ENCODE peak calls at places on chromosomes 11 and 22, in ten cellular contexts. One of them, this sample, is unnamed.

GRCh38 chr11:61885166-61885778 is 6.1 kb downstream of the FADS3 start:
- DNase-seq in PC-9: no peak
- DNase-seq in natural killer cell: no peak
- DNase-seq in mammary epithelial cell: no peak
- DNase-seq in Peyer's patch: no peak
- DNase-seq in AG04450: no peak
- DNase-seq in hepatocyte: no peak
- DNase-seq in esophagus squamous epithelium: no peak
- DNase-seq in heart left ventricle: no peak
- DNase-seq in lung: no peak
- DNase-seq in this sample: no peak

GRCh38 chr11:116533186-116533825 is 239.5 kb downstream of the BUD13 start:
- DNase-seq in esophagus squamous epithelium: no peak
- DNase-seq in natural killer cell: no peak
- DNase-seq in PC-9: no peak
- DNase-seq in mammary epithelial cell: no peak
- DNase-seq in lung: no peak
- DNase-seq in heart left ventricle: no peak
- DNase-seq in hepatocyte: no peak
- DNase-seq in Peyer's patch: no peak
- DNase-seq in AG04450: no peak
- DNase-seq in this sample: no peak

GRCh38 chr11:76560219-76560618 is 110.3 kb downstream of the LRRC32 start:
- DNase-seq in mammary epithelial cell: peak
- DNase-seq in natural killer cell: no peak
- DNase-seq in heart left ventricle: no peak
- DNase-seq in Peyer's patch: no peak
- DNase-seq in PC-9: no peak
- DNase-seq in hepatocyte: no peak
- DNase-seq in lung: no peak
- DNase-seq in esophagus squamous epithelium: no peak
- DNase-seq in AG04450: no peak
- DNase-seq in this sample: no peak

GRCh38 chr11:86800956-86801264 is 568 bp downstream of the PRSS23 start:
- DNase-seq in Peyer's patch: no peak
- DNase-seq in PC-9: no peak
- DNase-seq in esophagus squamous epithelium: no peak
- DNase-seq in AG04450: no peak
- DNase-seq in natural killer cell: no peak
- DNase-seq in lung: no peak
- DNase-seq in mammary epithelial cell: no peak
- DNase-seq in hepatocyte: no peak
- DNase-seq in heart left ventricle: no peak
- DNase-seq in this sample: no peak

GRCh38 chr11:20042717-20043392 is 117.4 kb downstream of the DBX1 start:
- DNase-seq in esophagus squamous epithelium: no peak
- DNase-seq in mammary epithelial cell: no peak
- DNase-seq in natural killer cell: no peak
- DNase-seq in Peyer's patch: no peak
- DNase-seq in PC-9: no peak
- DNase-seq in AG04450: no peak
- DNase-seq in heart left ventricle: no peak
- DNase-seq in hepatocyte: no peak
- DNase-seq in lung: no peak
- DNase-seq in this sample: no peak

GRCh38 chr11:116614306-116615210 is 158.2 kb downstream of the BUD13 start:
- DNase-seq in heart left ventricle: no peak
- DNase-seq in mammary epithelial cell: no peak
- DNase-seq in AG04450: no peak
- DNase-seq in PC-9: no peak
- DNase-seq in lung: no peak
- DNase-seq in natural killer cell: no peak
- DNase-seq in hepatocyte: no peak
- DNase-seq in Peyer's patch: no peak
- DNase-seq in esophagus squamous epithelium: no peak
- DNase-seq in this sample: no peak

GRCh38 chr22:50257451-50258360 is 3.8 kb downstream of the MAPK12 start:
- DNase-seq in Peyer's patch: no peak
- DNase-seq in natural killer cell: no peak
- DNase-seq in mammary epithelial cell: no peak
- DNase-seq in PC-9: no peak
- DNase-seq in lung: no peak
- DNase-seq in esophagus squamous epithelium: no peak
- DNase-seq in heart left ventricle: no peak
- DNase-seq in AG04450: no peak
- DNase-seq in hepatocyte: no peak
- DNase-seq in this sample: no peak

GRCh38 chr22:29231971-29232959 is 26.6 kb downstream of the EMID1 start:
- DNase-seq in esophagus squamous epithelium: no peak
- DNase-seq in AG04450: no peak
- DNase-seq in Peyer's patch: no peak
- DNase-seq in lung: no peak
- DNase-seq in hepatocyte: peak
- DNase-seq in PC-9: no peak
- DNase-seq in heart left ventricle: peak
- DNase-seq in natural killer cell: no peak
- DNase-seq in mammary epithelial cell: no peak
- DNase-seq in this sample: no peak

GRCh38 chr11:40280161-40281054 is 1179.0 kb downstream of the LRRC4C start:
- DNase-seq in mammary epithelial cell: no peak
- DNase-seq in heart left ventricle: no peak
- DNase-seq in esophagus squamous epithelium: no peak
- DNase-seq in lung: no peak
- DNase-seq in Peyer's patch: no peak
- DNase-seq in natural killer cell: no peak
- DNase-seq in AG04450: no peak
- DNase-seq in hepatocyte: no peak
- DNase-seq in PC-9: no peak
- DNase-seq in this sample: no peak

DNA sequence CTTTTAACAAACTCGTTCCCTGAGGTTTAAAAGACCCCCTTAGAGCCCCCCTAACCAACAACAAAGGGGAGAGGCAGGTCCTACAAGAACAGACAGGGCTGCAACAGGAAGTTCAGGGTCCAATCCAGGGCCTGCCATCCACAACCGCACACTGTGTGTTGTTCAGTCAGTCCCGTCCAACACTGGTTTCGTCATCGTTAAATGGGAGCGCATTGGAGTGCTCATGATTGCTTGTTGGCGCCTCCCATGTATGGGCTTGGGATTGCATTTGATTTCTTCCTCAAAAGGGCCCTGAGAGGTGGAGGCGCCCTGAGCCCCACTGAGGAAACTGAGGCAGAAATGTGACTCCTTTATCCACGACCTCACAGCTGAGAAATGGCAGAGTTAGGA is 174.1 kb downstream of the MN1 start:
- DNase-seq in mammary epithelial cell: no peak
- DNase-seq in Peyer's patch: no peak
- DNase-seq in natural killer cell: no peak
- DNase-seq in heart left ventricle: no peak
- DNase-seq in lung: no peak
- DNase-seq in esophagus squamous epithelium: no peak
- DNase-seq in AG04450: no peak
- DNase-seq in hepatocyte: no peak
- DNase-seq in PC-9: no peak
- DNase-seq in this sample: no peak
- TF ChIP-seq CTCF in mammary epithelial cell: no peak
- TF ChIP-seq CTCF in Peyer's patch: no peak
- TF ChIP-seq CTCF in natural killer cell: no peak
- TF ChIP-seq CTCF in heart left ventricle: no peak
- TF ChIP-seq CTCF in lung: no peak
- TF ChIP-seq CTCF in esophagus squamous epithelium: no peak
- TF ChIP-seq CTCF in AG04450: peak
- TF ChIP-seq CTCF in hepatocyte: no peak
- TF ChIP-seq CTCF in PC-9: no peak
- TF ChIP-seq CTCF in this sample: no peak

DNA sequence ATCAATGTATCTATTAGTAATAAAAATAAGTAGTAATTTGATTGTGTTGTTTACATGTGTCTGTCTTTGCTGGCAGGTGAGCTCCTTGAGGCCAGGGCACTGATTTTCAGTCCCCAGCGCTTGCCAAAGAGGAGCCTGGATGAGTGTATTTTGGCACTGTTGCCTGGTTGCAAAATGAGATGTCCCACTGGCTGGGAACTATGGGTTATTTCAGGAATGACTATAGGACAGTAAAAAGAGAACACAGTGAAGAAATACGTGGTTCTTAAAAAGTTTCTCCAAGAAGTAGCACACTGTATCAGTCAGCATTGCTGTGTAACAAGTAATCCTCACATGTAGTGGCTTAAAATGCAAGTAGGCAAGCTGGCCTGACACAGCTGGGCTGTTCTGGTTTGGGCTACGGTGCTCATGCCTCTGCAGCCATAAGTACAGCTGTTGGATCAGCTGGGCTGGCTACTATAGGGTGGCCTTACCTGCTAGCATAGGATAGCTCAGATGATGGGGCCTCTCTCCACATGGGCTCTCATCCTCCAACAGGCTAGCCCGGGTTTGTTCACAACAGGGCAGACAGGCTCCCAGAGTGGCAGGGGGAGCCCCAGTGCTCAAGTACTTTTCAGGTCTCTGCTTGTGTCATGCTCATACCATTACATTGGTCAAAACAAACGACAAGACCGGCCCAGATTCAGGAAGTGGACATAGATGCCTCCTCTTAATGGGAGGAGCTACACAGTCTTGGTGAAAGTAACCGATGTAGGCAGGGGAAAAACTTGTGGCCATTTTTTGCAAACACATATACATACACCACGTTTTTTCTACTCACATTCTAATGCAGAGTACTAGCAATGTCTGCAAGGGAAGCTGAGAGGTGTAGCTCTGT is 399.1 kb downstream of the LARGE1 start:
- DNase-seq in esophagus squamous epithelium: no peak
- DNase-seq in hepatocyte: no peak
- DNase-seq in natural killer cell: no peak
- DNase-seq in Peyer's patch: no peak
- DNase-seq in mammary epithelial cell: no peak
- DNase-seq in AG04450: no peak
- DNase-seq in lung: no peak
- DNase-seq in PC-9: no peak
- DNase-seq in heart left ventricle: no peak
- DNase-seq in this sample: no peak
- TF ChIP-seq CTCF in esophagus squamous epithelium: no peak
- TF ChIP-seq CTCF in hepatocyte: no peak
- TF ChIP-seq CTCF in natural killer cell: no peak
- TF ChIP-seq CTCF in Peyer's patch: no peak
- TF ChIP-seq CTCF in mammary epithelial cell: no peak
- TF ChIP-seq CTCF in AG04450: no peak
- TF ChIP-seq CTCF in lung: no peak
- TF ChIP-seq CTCF in PC-9: no peak
- TF ChIP-seq CTCF in heart left ventricle: no peak
- TF ChIP-seq CTCF in this sample: no peak

DNA sequence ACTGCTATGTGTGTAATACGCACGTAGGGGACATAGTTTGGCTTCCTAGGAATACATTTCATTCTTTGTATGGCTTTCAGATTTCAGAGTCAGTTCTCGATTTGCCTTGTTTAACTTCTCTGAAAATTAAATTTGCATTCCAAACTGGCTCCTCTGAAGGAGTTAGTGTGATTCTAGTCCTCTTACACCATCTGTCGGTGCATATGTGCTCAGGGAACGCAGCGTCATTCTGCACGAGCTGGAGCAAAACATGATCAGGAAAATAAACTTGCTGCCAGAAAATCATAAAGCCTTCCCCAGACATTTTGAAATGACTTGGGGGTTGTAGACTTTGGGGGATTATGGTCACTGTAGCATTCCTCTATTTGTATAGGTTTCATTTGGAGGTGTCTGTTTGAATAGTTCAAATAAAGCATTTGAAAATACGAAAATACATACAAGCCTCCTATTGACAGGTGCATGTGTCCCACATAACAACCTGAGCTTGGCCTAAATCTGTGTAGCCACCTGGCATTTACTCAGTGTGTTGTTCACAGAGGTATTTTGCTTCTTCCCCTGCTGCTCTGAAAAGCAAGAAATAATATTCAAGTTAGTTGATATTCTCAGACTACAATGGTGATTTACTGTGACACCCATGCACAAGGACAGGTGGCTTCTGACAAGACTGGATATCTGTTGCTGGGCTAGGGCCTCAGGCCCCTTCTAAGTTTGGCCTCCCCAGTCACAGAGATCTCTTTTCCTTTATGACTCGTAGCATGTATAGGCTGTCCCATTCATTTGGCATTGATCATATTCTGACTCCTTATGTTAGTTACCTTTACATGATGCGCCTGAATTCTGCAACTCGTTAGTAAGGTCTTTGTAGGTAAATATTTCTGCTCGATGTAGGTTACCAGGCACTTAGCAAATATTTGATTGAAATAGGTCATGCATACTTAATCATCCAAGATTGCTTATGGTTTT is 81.6 kb upstream of the SORL1-AS1 start:
- DNase-seq in mammary epithelial cell: peak
- DNase-seq in natural killer cell: no peak
- DNase-seq in hepatocyte: no peak
- DNase-seq in AG04450: no peak
- DNase-seq in PC-9: no peak
- DNase-seq in lung: no peak
- DNase-seq in Peyer's patch: no peak
- DNase-seq in heart left ventricle: no peak
- DNase-seq in esophagus squamous epithelium: no peak
- DNase-seq in this sample: no peak
- TF ChIP-seq CTCF in mammary epithelial cell: no peak
- TF ChIP-seq CTCF in natural killer cell: peak
- TF ChIP-seq CTCF in hepatocyte: peak
- TF ChIP-seq CTCF in AG04450: peak
- TF ChIP-seq CTCF in PC-9: peak
- TF ChIP-seq CTCF in lung: no peak
- TF ChIP-seq CTCF in Peyer's patch: no peak
- TF ChIP-seq CTCF in heart left ventricle: peak
- TF ChIP-seq CTCF in esophagus squamous epithelium: no peak
- TF ChIP-seq CTCF in this sample: no peak

GRCh38 chr11:2223153-2223794 is 47.1 kb downstream of the ASCL2 start:
- DNase-seq in PC-9: no peak
- DNase-seq in Peyer's patch: no peak
- DNase-seq in lung: no peak
- DNase-seq in esophagus squamous epithelium: no peak
- DNase-seq in hepatocyte: no peak
- DNase-seq in heart left ventricle: no peak
- DNase-seq in mammary epithelial cell: no peak
- DNase-seq in AG04450: no peak
- DNase-seq in natural killer cell: no peak
- DNase-seq in this sample: no peak

GRCh38 chr11:2224254-2224653 is 46.1 kb downstream of the ASCL2 start:
- DNase-seq in hepatocyte: no peak
- DNase-seq in natural killer cell: no peak
- DNase-seq in PC-9: no peak
- DNase-seq in mammary epithelial cell: no peak
- DNase-seq in heart left ventricle: no peak
- DNase-seq in esophagus squamous epithelium: no peak
- DNase-seq in AG04450: no peak
- DNase-seq in lung: no peak
- DNase-seq in Peyer's patch: no peak
- DNase-seq in this sample: no peak

GRCh38 chr11:2221591-2221990 is 48.8 kb downstream of the ASCL2 start:
- DNase-seq in PC-9: no peak
- DNase-seq in mammary epithelial cell: no peak
- DNase-seq in Peyer's patch: no peak
- DNase-seq in natural killer cell: no peak
- DNase-seq in lung: no peak
- DNase-seq in heart left ventricle: no peak
- DNase-seq in esophagus squamous epithelium: no peak
- DNase-seq in hepatocyte: no peak
- DNase-seq in AG04450: no peak
- DNase-seq in this sample: no peak

GRCh38 chr11:2221024-2221423 is 49.4 kb downstream of the ASCL2 start:
- DNase-seq in Peyer's patch: no peak
- DNase-seq in natural killer cell: no peak
- DNase-seq in PC-9: no peak
- DNase-seq in heart left ventricle: no peak
- DNase-seq in lung: no peak
- DNase-seq in hepatocyte: no peak
- DNase-seq in esophagus squamous epithelium: no peak
- DNase-seq in mammary epithelial cell: no peak
- DNase-seq in AG04450: no peak
- DNase-seq in this sample: no peak

GRCh38 chr11:2222479-2222878 is 47.9 kb downstream of the ASCL2 start:
- DNase-seq in esophagus squamous epithelium: no peak
- DNase-seq in AG04450: no peak
- DNase-seq in PC-9: no peak
- DNase-seq in hepatocyte: no peak
- DNase-seq in mammary epithelial cell: no peak
- DNase-seq in lung: no peak
- DNase-seq in natural killer cell: no peak
- DNase-seq in Peyer's patch: no peak
- DNase-seq in heart left ventricle: no peak
- DNase-seq in this sample: no peak
- TF ChIP-seq CTCF in esophagus squamous epithelium: no peak
- TF ChIP-seq CTCF in AG04450: no peak
- TF ChIP-seq CTCF in PC-9: no peak
- TF ChIP-seq CTCF in hepatocyte: no peak
- TF ChIP-seq CTCF in mammary epithelial cell: no peak
- TF ChIP-seq CTCF in lung: no peak
- TF ChIP-seq CTCF in natural killer cell: no peak
- TF ChIP-seq CTCF in Peyer's patch: no peak
- TF ChIP-seq CTCF in heart left ventricle: no peak
- TF ChIP-seq CTCF in this sample: no peak

This sample was measured in GM10248.